ENCODE peak calls at places on chromosomes 16 and 17, in four cellular contexts. A is left cardiac atrium; N is SK-N-DZ; Y is activated CD8-positive, alpha-beta T cell treated with anti-CD3 and anti-CD28 coated beads, Interleukin-2, amount 10 ng/mL, durations not matched to agents 7 days and 5 days. T is an unnamed sample.

GRCh38 chr16:79767597-79768280 is 167.2 kb upstream of the MAF start:
- DNase-seq in A (no peak), N (peak), Y (no peak), T (no peak)

GRCh38 chr17:75011788-75012319 is 616 bp upstream of the MRPL58 start:
- DNase-seq in A (peak), N (peak), Y (no peak), T (no peak)

GRCh38 chr16:30005341-30006094 is 5.3 kb downstream of the DOC2A start:
- DNase-seq in A (no peak), N (no peak), Y (peak), T (peak)

GRCh38 chr17:66495035-66495434 is 192.6 kb downstream of the PRKCA start:
- DNase-seq in A (no peak), N (no peak), Y (no peak), T (no peak)

GRCh38 chr17:15890279-15890892 is 54.5 kb upstream of the ADORA2B start:
- DNase-seq in A (no peak), N (no peak), Y (no peak), T (no peak)

GRCh38 chr17:19996502-19996901 is 12.7 kb upstream of the SPECC1 start:
- DNase-seq in A (no peak), N (no peak), Y (no peak), T (no peak)

GRCh38 chr16:75053791-75054555 is 55.1 kb downstream of the ZNRF1 start:
- DNase-seq in A (peak), N (no peak), Y (no peak), T (no peak)

GRCh38 chr16:28910046-28911031 is 14.7 kb downstream of the RABEP2 start:
- DNase-seq in A (no peak), N (no peak), Y (no peak), T (no peak)

GRCh38 chr16:24540575-24541240 is 1.3 kb downstream of the RBBP6 start:
- DNase-seq in A (no peak), N (peak), Y (peak), T (no peak)

GRCh38 chr17:19630651-19631050 is 17.9 kb upstream of the ALDH3A2 start:
- DNase-seq in A (no peak), N (no peak), Y (no peak), T (no peak)

GRCh38 chr17:57911834-57912673 is 43.2 kb downstream of the CUEDC1 start:
- DNase-seq in A (peak), N (no peak), Y (no peak), T (no peak)

GRCh38 chr17:76560877-76561221 is 21.0 kb downstream of the PRCD start:
- DNase-seq in A (no peak), N (no peak), Y (no peak), T (no peak)

GRCh38 chr16:72561-73537 is at the start of gene RHBDF1:
- DNase-seq in A (peak), N (no peak), Y (no peak), T (no peak)

GRCh38 chr16:20401475-20402016 is 3.0 kb downstream of the PDILT start:
- DNase-seq in A (no peak), N (no peak), Y (no peak), T (no peak)

GRCh38 chr17:2899911-2900310 is 103.7 kb downstream of the RAP1GAP2 start:
- DNase-seq in A (no peak), N (no peak), Y (no peak), T (no peak)

GRCh38 chr16:4316732-4317461 is 1.0 kb downstream of the GLIS2 start:
- DNase-seq in A (peak), N (no peak), Y (no peak), T (no peak)

GRCh38 chr17:14143678-14144077 is 74.4 kb downstream of the COX10 start:
- DNase-seq in A (no peak), N (no peak), Y (no peak), T (no peak)

GRCh38 chr17:34721326-34721725 is 141.9 kb downstream of the TMEM132E start:
- DNase-seq in A (no peak), N (no peak), Y (no peak), T (no peak)

GRCh38 chr17:57544834-57545463 is 200.2 kb downstream of the CCDC182 start:
- DNase-seq in A (no peak), N (peak), Y (no peak), T (no peak)

GRCh38 chr17:29066603-29067002 is 23.7 kb downstream of the PIPOX start:
- DNase-seq in A (no peak), N (no peak), Y (no peak), T (no peak)

GRCh38 chr17:81569986-81570514 is 17.9 kb upstream of the FAAP100 start:
- DNase-seq in A (no peak), N (no peak), Y (no peak), T (no peak)

GRCh38 chr17:57965521-57966160 is 10.4 kb upstream of the CUEDC1 start:
- DNase-seq in A (no peak), N (no peak), Y (peak), T (no peak)

GRCh38 chr16:15033309-15033707 is 22.6 kb downstream of the NTAN1 start:
- DNase-seq in A (peak), N (no peak), Y (no peak), T (no peak)

GRCh38 chr17:66540131-66540781 is 237.8 kb downstream of the PRKCA start:
- DNase-seq in A (peak), N (no peak), Y (no peak), T (no peak)

GRCh38 chr16:31678649-31679325 is 151.1 kb downstream of the AHSP start:
- DNase-seq in A (no peak), N (peak), Y (no peak), T (no peak)

GRCh38 chr17:50908860-50909764 is 43.0 kb upstream of the TOB1 start:
- DNase-seq in A (peak), N (no peak), Y (peak), T (no peak)

GRCh38 chr16:59327894-59328293 is 593.8 kb upstream of the GOT2 start:
- DNase-seq in A (no peak), N (no peak), Y (no peak), T (no peak)

GRCh38 chr16:20614201-20615141 is 38.3 kb upstream of the ACSM2B start:
- DNase-seq in A (no peak), N (no peak), Y (no peak), T (no peak)

GRCh38 chr17:28967240-28968135 is 16.2 kb upstream of the PHF12 start:
- DNase-seq in A (peak), N (peak), Y (no peak), T (no peak)

GRCh38 chr17:40000161-40000560 is 15.1 kb upstream of the CSF3 start:
- DNase-seq in A (no peak), N (no peak), Y (no peak), T (no peak)

GRCh38 chr16:49458221-49458620 is 84.6 kb downstream of the C16orf78 start:
- DNase-seq in A (no peak), N (no peak), Y (no peak), T (no peak)

GRCh38 chr17:3992370-3992769 is 28.1 kb upstream of the ATP2A3 start:
- DNase-seq in A (no peak), N (no peak), Y (no peak), T (no peak)